ENCODE peak calls at places on chromosomes 5 and 9, in five cellular contexts. H is GM12878, Z is endothelial cell of umbilical vein, I is A549, U is HepG2. W is an unnamed sample.
A peak's percentile ranks its signal among the peaks of the same experiment; 100 is the strongest.

GRCh38 chr9:126157826-126158431 is 168.7 kb upstream of the MVB12B start:
- DNase-seq in Z (no peak), U (no peak), I (no peak), H (no peak), W (no peak)

GRCh38 chr5:141149812-141150211 is at the start of gene PCDHB6:
- DNase-seq in I (peak; percentile 56), H (no peak), Z (peak; percentile 3), U (peak; percentile 56), W (peak; percentile 26)

GRCh38 chr9:3828495-3828894 is 302.7 kb upstream of the RFX3 start:
- DNase-seq in I (no peak), Z (no peak), H (no peak), U (no peak), W (no peak)

GRCh38 chr5:132456553-132457361 is 33.8 kb downstream of the IRF1 start:
- DNase-seq in H (peak; percentile 73), I (no peak), Z (peak; percentile 78), U (no peak), W (peak; percentile 92)

GRCh38 chr5:14167211-14167845 is 24.2 kb downstream of the TRIO start:
- DNase-seq in U (no peak), Z (no peak), H (no peak), I (peak; percentile 51), W (peak; percentile 20)

GRCh38 chr9:38619556-38620447 is 594 bp downstream of the ANKRD18A start:
- DNase-seq in I (peak; percentile 38), H (no peak), Z (no peak), U (peak; percentile 21), W (peak; percentile 37)

GRCh38 chr5:80192507-80193241 is 63.2 kb downstream of the SERINC5 start:
- DNase-seq in I (peak; percentile 5), Z (no peak), U (peak; percentile 31), H (no peak), W (no peak)

GRCh38 chr5:2125163-2125900 is 242.6 kb upstream of the IRX4 start:
- DNase-seq in U (no peak), I (no peak), Z (no peak), H (no peak), W (no peak)

GRCh38 chr5:78242001-78242400 is 52.5 kb downstream of the AP3B1 start:
- DNase-seq in H (no peak), U (no peak), I (no peak), Z (no peak), W (no peak)

GRCh38 chr9:2662496-2662895 is 40.9 kb downstream of the VLDLR start:
- DNase-seq in I (peak; percentile 13), H (no peak), Z (no peak), U (no peak), W (no peak)

GRCh38 chr5:1760656-1761452 is 38.8 kb downstream of the MRPL36 start:
- DNase-seq in H (no peak), U (no peak), I (no peak), Z (no peak), W (no peak)

GRCh38 chr5:103360475-103360874 is 101.9 kb downstream of the MACIR start:
- DNase-seq in H (no peak), U (no peak), I (no peak), Z (no peak), W (no peak)

GRCh38 chr9:136219276-136219675 is 14.3 kb upstream of the LHX3 start:
- DNase-seq in I (no peak), U (no peak), Z (no peak), H (no peak), W (no peak)

GRCh38 chr5:59051938-59052337 is 469.1 kb downstream of the RAB3C start:
- DNase-seq in H (no peak), I (no peak), Z (no peak), U (no peak), W (no peak)

GRCh38 chr5:67238191-67238590 is 41.6 kb upstream of the CD180 start:
- DNase-seq in U (no peak), Z (no peak), I (no peak), H (no peak), W (no peak)

GRCh38 chr5:71748360-71748759 is 29.3 kb downstream of the CARTPT start:
- DNase-seq in U (no peak), H (no peak), I (no peak), Z (no peak), W (no peak)

GRCh38 chr5:66989286-66989685 is 207.3 kb downstream of the CD180 start:
- DNase-seq in H (no peak), U (peak; percentile 45), I (no peak), Z (no peak), W (no peak)

GRCh38 chr9:94951591-94952115 is 225.2 kb downstream of the AOPEP start:
- DNase-seq in I (no peak), U (no peak), H (no peak), Z (no peak), W (no peak)

GRCh38 chr5:53362521-53362941 is 117.9 kb upstream of the FST start:
- DNase-seq in I (peak; percentile 81), H (no peak), Z (peak; percentile 92), U (no peak), W (no peak)

GRCh38 chr9:30846644-30847043 is 1537.8 kb upstream of the ACO1 start:
- DNase-seq in I (no peak), H (no peak), Z (no peak), U (no peak), W (no peak)

GRCh38 chr9:3028535-3028934 is 184.6 kb upstream of the PUM3 start:
- DNase-seq in H (no peak), U (no peak), Z (no peak), I (no peak), W (no peak)

GRCh38 chr9:96203867-96204412 is 98.0 kb downstream of the HSD17B3 start:
- DNase-seq in U (no peak), Z (no peak), H (no peak), I (no peak), W (no peak)

GRCh38 chr9:38000332-38000731 is 68.7 kb downstream of the SHB start:
- DNase-seq in U (no peak), I (no peak), Z (no peak), H (no peak), W (no peak)

GRCh38 chr5:25858019-25858418 is 1180.4 kb downstream of the CDH9 start:
- DNase-seq in I (peak; percentile 32), U (no peak), H (no peak), Z (no peak), W (peak; percentile 11)

GRCh38 chr9:127176631-127177030 is 54.2 kb upstream of the ANGPTL2 start:
- DNase-seq in H (no peak), I (no peak), Z (no peak), U (no peak), W (no peak)

GRCh38 chr5:1553642-1554409 is 30.1 kb upstream of the LPCAT1 start:
- DNase-seq in I (no peak), U (no peak), H (no peak), Z (no peak), W (no peak)

GRCh38 chr5:134524826-134525686 is at the start of gene JADE2:
- DNase-seq in Z (peak; percentile 74), I (peak; percentile 89), U (peak; percentile 40), H (no peak), W (peak; percentile 91)

DNA sequence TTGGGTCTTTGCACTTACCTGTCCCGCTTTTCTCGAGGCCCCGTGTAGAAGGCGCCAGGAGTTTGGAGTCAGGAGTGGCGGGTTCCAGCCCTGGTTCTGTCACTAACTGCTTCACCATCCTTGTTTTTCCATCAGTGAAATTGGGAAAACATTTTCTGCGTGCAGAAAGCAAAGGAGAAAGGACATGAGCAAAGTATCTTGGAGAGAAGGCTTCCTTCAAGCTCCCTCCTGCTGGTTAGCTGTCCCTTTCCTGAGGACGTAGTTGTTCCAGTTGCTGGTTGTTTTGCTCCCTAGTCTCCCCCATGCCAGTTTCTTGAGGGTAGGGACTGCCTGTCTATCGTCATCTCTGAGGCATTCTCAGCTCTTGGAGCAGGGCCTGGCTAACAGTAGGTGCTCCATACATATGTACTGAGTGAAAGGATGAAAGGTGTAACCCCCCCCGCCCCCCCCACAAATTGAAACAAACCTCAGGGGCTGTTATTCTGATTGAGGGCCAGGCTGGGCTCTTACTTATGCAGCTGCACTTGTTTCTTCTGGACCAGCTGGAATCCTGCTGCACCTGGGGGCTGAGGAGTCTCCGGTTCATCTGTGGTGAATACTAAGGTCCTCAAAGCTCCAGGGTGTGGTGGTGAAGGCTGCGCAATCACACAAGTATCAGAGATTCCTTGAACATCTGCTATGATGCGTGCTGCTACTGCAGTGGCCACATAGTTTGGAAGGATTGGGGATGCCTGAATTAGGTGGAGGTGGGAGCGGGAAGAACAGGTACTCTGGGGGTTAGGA is 1.0 kb downstream of the SMIM3 start:
- DNase-seq in I (no peak), U (no peak), Z (no peak), H (no peak), W (peak; percentile 81)
- TF ChIP-seq POLR2A in I (no peak), U (no peak), Z (no peak), H (peak; percentile 8), W (no peak)

GRCh38 chr9:7115606-7116005 is 357.8 kb downstream of the KDM4C start:
- DNase-seq in I (no peak), U (no peak), H (no peak), Z (no peak), W (no peak)

GRCh38 chr9:7118653-7119052 is 360.9 kb downstream of the KDM4C start:
- DNase-seq in Z (no peak), U (no peak), H (no peak), I (peak; percentile 7), W (no peak)

GRCh38 chr9:7121055-7121454 is 363.3 kb downstream of the KDM4C start:
- DNase-seq in U (no peak), H (peak; percentile 45), Z (no peak), I (no peak), W (peak; percentile 72)

GRCh38 chr9:7119612-7120011 is 361.8 kb downstream of the KDM4C start:
- DNase-seq in Z (no peak), I (no peak), U (no peak), H (no peak), W (no peak)

DNA sequence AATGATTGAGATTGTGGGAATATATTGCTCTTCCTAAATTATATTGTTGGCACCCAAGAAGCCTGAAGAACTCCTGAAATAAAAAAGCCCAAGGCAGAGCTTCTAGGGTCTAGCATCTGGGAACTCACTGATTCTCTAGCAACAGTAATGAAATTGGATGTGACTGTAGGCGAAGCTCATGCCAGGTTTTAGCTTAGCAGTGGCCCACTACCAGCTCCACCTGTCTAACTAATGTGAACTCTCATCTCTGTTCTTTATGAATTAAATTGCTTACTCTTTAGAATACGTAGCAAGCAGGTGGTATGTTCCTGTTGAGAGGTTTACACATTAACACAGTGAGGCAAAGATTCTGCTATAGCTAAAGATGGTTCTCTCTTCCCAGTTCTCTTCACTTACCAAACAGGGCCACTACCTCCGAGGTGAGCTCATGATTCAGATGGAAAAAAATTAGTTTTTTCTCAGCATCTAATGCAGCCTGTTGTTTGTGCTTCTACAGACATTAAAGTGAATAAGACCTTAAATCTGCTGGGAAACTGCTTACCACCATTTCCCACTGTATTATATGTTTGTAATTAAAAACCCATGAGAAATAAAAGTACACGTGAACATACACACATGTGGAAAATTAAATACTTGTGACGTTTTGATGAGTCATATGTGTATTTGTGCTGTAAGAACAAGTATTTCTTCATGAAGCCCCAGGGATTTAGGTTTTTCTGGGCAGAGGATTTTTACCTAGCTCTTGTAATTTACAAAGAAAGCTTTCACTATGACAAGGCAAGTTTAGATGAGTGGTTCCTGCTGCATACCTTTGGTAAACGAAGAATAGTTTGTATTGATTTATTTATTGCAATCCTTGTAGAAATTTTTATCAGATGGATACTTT is 360.1 kb downstream of the KDM4C start:
- DNase-seq in U (no peak), I (no peak), H (peak; percentile 46), Z (no peak), W (peak; percentile 61)
- TF ChIP-seq MYC in U (no peak), I (no peak), H (no peak), Z (no peak), W (no peak)

GRCh38 chr9:93920401-93920800 is 34.8 kb downstream of the BARX1 start:
- DNase-seq in H (no peak), I (no peak), U (no peak), Z (no peak), W (no peak)
- TF ChIP-seq POLR2A in H (no peak), I (no peak), U (no peak), Z (no peak), W (no peak)

GRCh38 chr9:87327567-87328125 is 170.0 kb upstream of the DAPK1 start:
- DNase-seq in Z (no peak), U (no peak), H (no peak), I (no peak), W (no peak)
- TF ChIP-seq MYC in Z (no peak), U (no peak), H (no peak), I (no peak), W (no peak)